ENCODE peak calls at places on chromosomes 16 and 17, in six cellular contexts. K is cardiac muscle cell, M is IMR-90, D is H9, I is tibial nerve, Z is stomach. B is an unnamed sample. For H3K4me1, the result is how much of the 10 kb centered on the place peaks cover.

GRCh38 chr16:86992587-86992986 is 324.6 kb downstream of the C16orf95 start:
- DNase-seq in D (no peak), I (no peak), K (no peak), Z (no peak), M (no peak), B (no peak)

GRCh38 chr17:2691069-2691871 is 20.3 kb downstream of the CLUH start:
- DNase-seq in D (no peak), M (no peak), I (no peak), Z (no peak), K (no peak), B (peak)

GRCh38 chr16:48628359-48628985 is 18.5 kb upstream of the N4BP1 start:
- DNase-seq in D (no peak), K (peak), M (no peak), Z (peak), I (no peak), B (peak)

GRCh38 chr17:55089955-55090573 is 121.5 kb downstream of the STXBP4 start:
- DNase-seq in I (no peak), K (no peak), Z (no peak), M (peak), D (no peak), B (no peak)

GRCh38 chr17:13346081-13346533 is 255.6 kb downstream of the HS3ST3A1 start:
- DNase-seq in I (no peak), M (peak), Z (no peak), D (peak), K (no peak), B (no peak)

GRCh38 chr16:85010931-85011845 is at the start of gene ZDHHC7:
- DNase-seq in I (peak), M (peak), D (peak), K (peak), Z (peak), B (no peak)

GRCh38 chr17:18966831-18967624 is 15.1 kb downstream of the SLC5A10 start:
- DNase-seq in M (peak), D (peak), Z (peak), I (no peak), K (peak), B (no peak)

GRCh38 chr16:28267356-28267755 is 25.0 kb upstream of the SBK1 start:
- DNase-seq in D (no peak), Z (no peak), I (no peak), K (no peak), M (no peak), B (no peak)

GRCh38 chr17:78234261-78234865 is 2.9 kb downstream of the TMEM235 start:
- DNase-seq in Z (no peak), K (no peak), D (peak), I (no peak), M (no peak), B (no peak)

GRCh38 chr17:16027708-16028584 is 28.3 kb downstream of the TTC19 start:
- DNase-seq in K (no peak), M (peak), I (no peak), Z (no peak), D (no peak), B (no peak)

GRCh38 chr16:68756250-68757051 is 19.4 kb downstream of the CDH1 start:
- DNase-seq in K (no peak), D (no peak), Z (peak), I (no peak), M (no peak), B (peak)

GRCh38 chr17:75587718-75588545 is at the start of gene MYO15B:
- DNase-seq in M (no peak), K (peak), D (peak), I (no peak), Z (peak), B (no peak)
- TF ChIP-seq CTCF in M (no peak), K (peak), D (peak), I (peak), Z (peak), B (peak)

GRCh38 chr17:17935321-17936271 is 36.6 kb downstream of the TOM1L2 start:
- DNase-seq in D (no peak), M (peak), I (no peak), K (no peak), Z (no peak), B (no peak)
- H3K4me1 ChIP-seq in D (under half), M (under half), I (under half), K (under half), Z (half or more), B (half or more)

GRCh38 chr17:80414508-80414802 is 512 bp upstream of the ENDOV start:
- DNase-seq in D (peak), M (no peak), I (no peak), Z (no peak), K (no peak), B (no peak)
- TF ChIP-seq CTCF in D (no peak), M (no peak), I (no peak), Z (no peak), K (no peak), B (no peak)

GRCh38 chr16:58031016-58031800 is 5.7 kb downstream of the MMP15 start:
- DNase-seq in M (no peak), Z (peak), D (no peak), K (no peak), I (no peak), B (no peak)
- H3K4me1 ChIP-seq in M (under half), Z (half or more), D (under half), K (half or more), I (under half), B (under half)